ENCODE peak calls at places on chromosomes 4 and X, in four cellular contexts. M is occipital lobe, I is HTR-8/SVneo, W is GM18507. O is an unnamed sample.

GRCh38 chrX:107676559-107677378 is 48.5 kb downstream of the PRPS1 start:
- DNase-seq in M (peak), W (no peak), I (no peak), O (peak)

GRCh38 chr4:80156410-80156809 is 40.9 kb upstream of the PRDM8 start:
- DNase-seq in W (no peak), M (no peak), I (no peak), O (no peak)

GRCh38 chrX:7244400-7244799 is 96.4 kb upstream of the PUDP start:
- DNase-seq in I (no peak), M (no peak), W (no peak), O (no peak)

GRCh38 chr4:74975082-74975481 is 42.2 kb downstream of the PARM1 start:
- DNase-seq in M (no peak), I (no peak), W (no peak), O (no peak)

GRCh38 chr4:184282895-184283654 is 65.4 kb upstream of the ENPP6 start:
- DNase-seq in I (no peak), M (no peak), W (peak), O (no peak)

GRCh38 chr4:150206265-150206664 is 128.0 kb downstream of the DCLK2 start:
- DNase-seq in I (no peak), M (no peak), W (no peak), O (no peak)

GRCh38 chr4:83114576-83114975 is at the start of gene PLAC8:
- DNase-seq in I (no peak), W (no peak), M (no peak), O (no peak)

GRCh38 chr4:156962551-156962974 is 9.0 kb downstream of the PDGFC start:
- DNase-seq in M (no peak), W (no peak), I (no peak), O (no peak)

GRCh38 chrX:24294619-24295018 is 19.2 kb downstream of the SUPT20HL2 start:
- DNase-seq in W (no peak), M (no peak), I (no peak), O (no peak)

GRCh38 chrX:123088331-123088730 is 95.7 kb upstream of the GRIA3 start:
- DNase-seq in M (no peak), W (no peak), I (no peak), O (no peak)

GRCh38 chr4:133130171-133130570 is 18.9 kb upstream of the PCDH10 start:
- DNase-seq in W (no peak), M (no peak), I (no peak), O (no peak)

GRCh38 chrX:56995271-56995994 is at the start of gene SPIN3:
- DNase-seq in I (peak), W (peak), M (peak), O (peak)

GRCh38 chr4:112520598-112521122 is 4.7 kb upstream of the NEUROG2 start:
- DNase-seq in M (no peak), I (no peak), W (no peak), O (no peak)

GRCh38 chr4:170399894-170400293 is 310.1 kb upstream of the AADAT start:
- DNase-seq in W (no peak), M (no peak), I (no peak), O (no peak)

GRCh38 chr4:38621004-38621684 is 42.9 kb upstream of the KLF3 start:
- DNase-seq in I (peak), W (no peak), M (no peak), O (no peak)

GRCh38 chr4:98386-98785 is 25.9 kb upstream of the ZNF718 start:
- DNase-seq in I (no peak), W (no peak), M (no peak), O (no peak)

GRCh38 chrX:12076046-12076445 is 62.2 kb upstream of the FRMPD4 start:
- DNase-seq in W (no peak), I (no peak), M (no peak), O (no peak)

GRCh38 chr4:89992744-89993143 is 98.1 kb downstream of the MMRN1 start:
- DNase-seq in W (no peak), M (no peak), I (no peak), O (no peak)

GRCh38 chrX:39491548-39492297 is 606.0 kb downstream of the BCOR start:
- DNase-seq in W (peak), M (no peak), I (no peak), O (no peak)

GRCh38 chrX:153307546-153308175 is 13.9 kb downstream of the PNMA6F start:
- DNase-seq in W (no peak), I (no peak), M (no peak), O (no peak)

GRCh38 chr4:75505630-75506029 is 8.6 kb downstream of the RCHY1 start:
- DNase-seq in I (no peak), M (no peak), W (no peak), O (no peak)

GRCh38 chr4:161949941-161950725 is 213.7 kb downstream of the FSTL5 start:
- DNase-seq in M (no peak), I (no peak), W (no peak), O (no peak)

GRCh38 chr4:163473576-163473975 is at the start of gene TKTL2:
- DNase-seq in M (no peak), W (no peak), I (no peak), O (no peak)

GRCh38 chr4:76781698-76782595 is 116.0 kb downstream of the SOWAHB start:
- DNase-seq in M (no peak), W (no peak), I (peak), O (no peak)

GRCh38 chr4:42627887-42628646 is 28.8 kb downstream of the ATP8A1 start:
- DNase-seq in I (no peak), M (no peak), W (peak), O (peak)

GRCh38 chr4:151806511-151806927 is 45.7 kb upstream of the GATB start:
- DNase-seq in M (no peak), I (peak), W (no peak), O (no peak)

GRCh38 chrX:129634541-129634940 is 20.2 kb downstream of the APLN start:
- DNase-seq in M (peak), W (no peak), I (no peak), O (no peak)

GRCh38 chr4:22246816-22247215 is 269.1 kb downstream of the ADGRA3 start:
- DNase-seq in M (no peak), W (no peak), I (no peak), O (no peak)

GRCh38 chrX:3576886-3577516 is 136.4 kb downstream of the PRKX start:
- DNase-seq in I (no peak), M (no peak), W (no peak), O (no peak)

GRCh38 chr4:1205641-1206298 is 33.4 kb upstream of the SPON2 start:
- DNase-seq in W (no peak), M (no peak), I (no peak), O (no peak)

GRCh38 chr4:4685810-4686209 is 144.0 kb upstream of the STX18 start:
- DNase-seq in M (no peak), I (no peak), W (no peak), O (no peak)

GRCh38 chr4:123848615-123849014 is 452.0 kb downstream of the SPRY1 start:
- DNase-seq in M (no peak), I (no peak), W (no peak), O (no peak)

GRCh38 chr4:31467781-31468180 is 747.6 kb downstream of the PCDH7 start:
- DNase-seq in M (no peak), W (no peak), I (no peak), O (no peak)

GRCh38 chr4:3074078-3074845 is at the start of the genes HTT and HTT-AS:
- DNase-seq in W (peak), M (peak), I (peak), O (peak)

GRCh38 chrX:150038356-150038755 is 100.1 kb upstream of the EOLA2 start:
- DNase-seq in M (no peak), I (no peak), W (no peak), O (no peak)

GRCh38 chr4:169900241-169900845 is 125.9 kb downstream of the MFAP3L start:
- DNase-seq in I (no peak), W (no peak), M (no peak), O (no peak)

GRCh38 chr4:150316332-150317205 is 238.3 kb downstream of the DCLK2 start:
- DNase-seq in I (no peak), W (no peak), M (no peak), O (no peak)

GRCh38 chrX:149259241-149259640 is 245.9 kb downstream of the IDS start:
- DNase-seq in W (no peak), M (no peak), I (no peak), O (no peak)

O was measured in hippocampal formation.